ENCODE peak calls at places on chromosomes 16 and 17, in ten cellular contexts. S is HCT116, A is heart right ventricle, E is astrocyte of the spinal cord, G is GM06990, F is IMR-90, N is transverse colon, B is cardiac muscle cell, M is neural progenitor cell, Z is pancreas. C is an unnamed sample.

GRCh38 chr17:37813753-37814152 is 68.9 kb upstream of the HNF1B start:
- DNase-seq in E (peak; percentile 94), A (no peak), F (peak; percentile 100), G (no peak), Z (no peak), B (no peak), S (no peak), M (no peak), N (no peak), C (no peak)

GRCh38 chr17:71260366-71260765 is 860.5 kb upstream of the SOX9 start:
- DNase-seq in G (no peak), S (no peak), A (no peak), F (peak; percentile 51), E (peak; percentile 49), N (no peak), M (no peak), B (no peak), Z (no peak), C (no peak)

GRCh38 chr17:80561541-80562114 is 17.0 kb downstream of the RPTOR start:
- DNase-seq in S (no peak), G (no peak), Z (no peak), N (no peak), E (no peak), M (no peak), B (no peak), A (no peak), F (no peak), C (no peak)

GRCh38 chr16:25023541-25023940 is 8.4 kb upstream of the ARHGAP17 start:
- DNase-seq in F (no peak), M (no peak), S (no peak), Z (no peak), B (no peak), A (no peak), G (no peak), E (no peak), N (no peak), C (no peak)

GRCh38 chr16:24834459-24835335 is 11.1 kb upstream of the SLC5A11 start:
- DNase-seq in S (peak; percentile 18), N (peak; percentile 83), E (peak; percentile 41), M (peak; percentile 60), G (no peak), A (no peak), F (peak; percentile 49), B (peak; percentile 54), Z (no peak), C (peak; percentile 8)

GRCh38 chr16:1059310-1059709 is 13.2 kb upstream of the SSTR5 start:
- DNase-seq in G (no peak), B (no peak), F (no peak), M (no peak), Z (no peak), S (no peak), N (no peak), E (no peak), A (no peak), C (no peak)

GRCh38 chr16:12449795-12450194 is 353.9 kb downstream of the CPPED1 start:
- DNase-seq in B (no peak), G (no peak), F (peak; percentile 24), S (no peak), N (no peak), A (no peak), E (no peak), M (no peak), Z (no peak), C (no peak)

GRCh38 chr16:8945626-8946296 is 17.9 kb downstream of the USP7 start:
- DNase-seq in F (no peak), A (no peak), S (no peak), Z (no peak), G (no peak), M (no peak), E (no peak), B (no peak), N (no peak), C (no peak)

GRCh38 chr17:4854181-4854681 is 21.1 kb downstream of the MINK1 start:
- DNase-seq in M (no peak), A (no peak), B (no peak), F (peak; percentile 66), E (no peak), Z (no peak), G (no peak), S (no peak), N (no peak), C (peak; percentile 20)

GRCh38 chr16:3490911-3491629 is 4.2 kb downstream of the C16orf90 start:
- DNase-seq in F (no peak), S (no peak), B (no peak), Z (no peak), G (no peak), M (no peak), A (no peak), E (no peak), N (no peak), C (no peak)

GRCh38 chr16:88629835-88630234 is 8.5 kb upstream of the IL17C start:
- DNase-seq in N (no peak), Z (no peak), E (no peak), A (no peak), F (no peak), G (no peak), M (no peak), B (no peak), S (no peak), C (no peak)

GRCh38 chr16:88627531-88628411 is 10.6 kb upstream of the IL17C start:
- DNase-seq in Z (no peak), S (no peak), F (no peak), G (no peak), A (no peak), E (no peak), M (no peak), B (no peak), N (no peak), C (no peak)

GRCh38 chr16:88630433-88630832 is 7.9 kb upstream of the IL17C start:
- DNase-seq in Z (no peak), A (no peak), G (no peak), E (no peak), S (no peak), M (no peak), B (no peak), N (no peak), F (no peak), C (no peak)

GRCh38 chr16:88626646-88627045 is 11.7 kb upstream of the IL17C start:
- DNase-seq in F (no peak), M (no peak), A (no peak), S (no peak), Z (no peak), G (no peak), N (no peak), E (no peak), B (no peak), C (no peak)

GRCh38 chr16:88628512-88628974 is 9.8 kb upstream of the IL17C start:
- DNase-seq in N (no peak), S (no peak), A (peak; percentile 75), F (no peak), M (peak; percentile 72), G (no peak), Z (no peak), E (no peak), B (peak; percentile 38), C (no peak)
- TF ChIP-seq CTCF in N (peak; percentile 11), S (peak; percentile 77), A (peak; percentile 54), F (peak; percentile 33), M (peak; percentile 66), G (peak; percentile 39), Z (no peak), E (peak; percentile 48), B (peak; percentile 37), C (peak; percentile 47)

DNA sequence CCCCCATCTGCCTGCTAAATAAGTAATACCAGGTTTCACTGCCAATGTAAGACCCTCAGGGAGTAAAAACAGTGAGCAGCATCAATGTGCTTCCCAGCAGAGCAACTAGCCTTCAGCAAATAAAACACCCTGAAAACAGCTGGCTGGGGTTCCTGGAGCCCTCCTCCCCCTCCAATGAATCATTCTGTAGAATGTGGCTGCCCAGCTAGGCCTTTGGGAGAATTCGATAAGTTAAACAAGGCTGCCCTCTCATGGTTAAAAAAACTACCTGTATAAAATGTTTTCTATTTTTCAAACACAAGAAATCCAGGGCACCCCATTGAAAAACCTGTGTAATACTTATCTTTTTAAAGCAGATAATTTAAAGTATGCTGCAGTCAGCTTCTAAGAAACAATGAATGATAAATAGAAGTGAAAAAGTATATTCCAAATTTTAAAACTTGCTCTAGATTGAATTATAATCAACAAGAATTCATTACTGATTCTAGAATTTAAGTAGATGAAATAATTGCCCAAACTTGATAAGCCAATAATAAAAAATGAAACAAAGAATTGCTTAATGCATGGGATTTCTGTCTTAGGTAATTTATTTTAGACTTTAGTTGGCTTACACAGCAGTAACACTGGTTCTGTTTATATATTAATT is 9.4 kb upstream of the TOM1L1 start:
- DNase-seq in N (no peak), F (peak; percentile 73), M (peak; percentile 80), G (no peak), E (peak; percentile 71), A (peak; percentile 6), Z (peak; percentile 48), B (peak; percentile 80), S (peak; percentile 57), C (peak; percentile 11)
- TF ChIP-seq CTCF in N (peak; percentile 23), F (peak; percentile 68), M (peak; percentile 81), G (peak; percentile 29), E (peak; percentile 40), A (peak; percentile 19), Z (no peak), B (peak; percentile 44), S (peak; percentile 77), C (no peak)

GRCh38 chr17:75046583-75047289 is at the start of the genes ATP5PD and KCTD2:
- DNase-seq in A (peak; percentile 97), Z (peak; percentile 97), M (peak; percentile 97), B (peak; percentile 97), F (peak; percentile 96), S (peak; percentile 97), E (peak; percentile 98), G (peak; percentile 97), N (peak; percentile 97), C (peak; percentile 97)
- TF ChIP-seq CTCF in A (no peak), Z (no peak), M (no peak), B (no peak), F (no peak), S (no peak), E (no peak), G (no peak), N (no peak), C (no peak)

GRCh38 chr17:68955181-68955841 is at the start of gene ABCA8:
- DNase-seq in S (no peak), G (no peak), M (no peak), A (peak; percentile 63), N (no peak), F (peak; percentile 58), E (peak; percentile 80), B (peak; percentile 62), Z (no peak), C (no peak)

GRCh38 chr17:68950725-68951124 is 4.5 kb downstream of the ABCA8 start:
- DNase-seq in A (no peak), F (no peak), B (no peak), N (no peak), E (no peak), G (no peak), S (no peak), Z (no peak), M (no peak), C (no peak)

GRCh38 chr17:68954146-68954971 is 833 bp downstream of the ABCA8 start:
- DNase-seq in N (no peak), F (peak; percentile 15), S (no peak), Z (no peak), G (no peak), A (no peak), B (no peak), E (peak; percentile 29), M (no peak), C (no peak)

GRCh38 chr17:68957944-68958343 is 2.8 kb upstream of the ABCA8 start:
- DNase-seq in E (no peak), S (no peak), B (no peak), A (no peak), Z (no peak), M (no peak), F (no peak), G (no peak), N (no peak), C (no peak)

GRCh38 chr17:68953340-68953997 is 1.7 kb downstream of the ABCA8 start:
- DNase-seq in M (no peak), F (no peak), Z (no peak), G (no peak), B (no peak), S (no peak), A (no peak), E (no peak), N (no peak), C (no peak)
- TF ChIP-seq CTCF in M (no peak), F (no peak), Z (no peak), G (no peak), B (no peak), S (no peak), A (no peak), E (no peak), N (no peak), C (no peak)